ENCODE peak calls at places on chromosomes 12 and 14, in five cellular contexts. One of them, this sample, is unnamed.

GRCh38 chr12:47095446-47096236 is 15.9 kb upstream of the AMIGO2 start:
- DNase-seq in stimulated activated CD8-positive, alpha-beta memory T cell treated with anti-CD3 and anti-CD28 coated beads, Interleukin-2, amount 100 ng/mL, for 48 hours: no peak
- DNase-seq in NCI-H1694 treated with DMSO at 0.1 percent for 48 hours: no peak
- DNase-seq in tibial artery: no peak
- DNase-seq in non-pigmented ciliary epithelial cell: peak; percentile 90
- DNase-seq in this sample: peak; percentile 92

GRCh38 chr14:68576496-68577244 is 216.2 kb downstream of the ZFP36L1 start:
- DNase-seq in stimulated activated CD8-positive, alpha-beta memory T cell treated with anti-CD3 and anti-CD28 coated beads, Interleukin-2, amount 100 ng/mL, for 48 hours: no peak
- DNase-seq in NCI-H1694 treated with DMSO at 0.1 percent for 48 hours: no peak
- DNase-seq in tibial artery: no peak
- DNase-seq in non-pigmented ciliary epithelial cell: no peak
- DNase-seq in this sample: peak; percentile 94

GRCh38 chr12:59649203-59649602 is 53.4 kb downstream of the SLC16A7 start:
- DNase-seq in stimulated activated CD8-positive, alpha-beta memory T cell treated with anti-CD3 and anti-CD28 coated beads, Interleukin-2, amount 100 ng/mL, for 48 hours: no peak
- DNase-seq in NCI-H1694 treated with DMSO at 0.1 percent for 48 hours: no peak
- DNase-seq in tibial artery: no peak
- DNase-seq in non-pigmented ciliary epithelial cell: no peak
- DNase-seq in this sample: no peak

GRCh38 chr14:94313991-94314655 is 9.0 kb downstream of the SERPINA6 start:
- DNase-seq in stimulated activated CD8-positive, alpha-beta memory T cell treated with anti-CD3 and anti-CD28 coated beads, Interleukin-2, amount 100 ng/mL, for 48 hours: no peak
- DNase-seq in NCI-H1694 treated with DMSO at 0.1 percent for 48 hours: no peak
- DNase-seq in tibial artery: peak; percentile 82
- DNase-seq in non-pigmented ciliary epithelial cell: no peak
- DNase-seq in this sample: no peak

GRCh38 chr12:118611295-118611694 is 234.9 kb downstream of the SUDS3 start:
- DNase-seq in stimulated activated CD8-positive, alpha-beta memory T cell treated with anti-CD3 and anti-CD28 coated beads, Interleukin-2, amount 100 ng/mL, for 48 hours: no peak
- DNase-seq in NCI-H1694 treated with DMSO at 0.1 percent for 48 hours: no peak
- DNase-seq in tibial artery: no peak
- DNase-seq in non-pigmented ciliary epithelial cell: no peak
- DNase-seq in this sample: no peak

GRCh38 chr12:2018401-2018800 is 14.1 kb upstream of the DCP1B start:
- DNase-seq in stimulated activated CD8-positive, alpha-beta memory T cell treated with anti-CD3 and anti-CD28 coated beads, Interleukin-2, amount 100 ng/mL, for 48 hours: no peak
- DNase-seq in NCI-H1694 treated with DMSO at 0.1 percent for 48 hours: no peak
- DNase-seq in tibial artery: no peak
- DNase-seq in non-pigmented ciliary epithelial cell: no peak
- DNase-seq in this sample: no peak

GRCh38 chr12:1117371-1117770 is 126.3 kb downstream of the ERC1 start:
- DNase-seq in stimulated activated CD8-positive, alpha-beta memory T cell treated with anti-CD3 and anti-CD28 coated beads, Interleukin-2, amount 100 ng/mL, for 48 hours: no peak
- DNase-seq in NCI-H1694 treated with DMSO at 0.1 percent for 48 hours: no peak
- DNase-seq in tibial artery: no peak
- DNase-seq in non-pigmented ciliary epithelial cell: no peak
- DNase-seq in this sample: no peak

GRCh38 chr12:11855993-11856374 is 206.5 kb downstream of the ETV6 start:
- DNase-seq in stimulated activated CD8-positive, alpha-beta memory T cell treated with anti-CD3 and anti-CD28 coated beads, Interleukin-2, amount 100 ng/mL, for 48 hours: no peak
- DNase-seq in NCI-H1694 treated with DMSO at 0.1 percent for 48 hours: no peak
- DNase-seq in tibial artery: no peak
- DNase-seq in non-pigmented ciliary epithelial cell: no peak
- DNase-seq in this sample: no peak

GRCh38 chr14:68945585-68946289 is 33.4 kb downstream of the ACTN1 start:
- DNase-seq in stimulated activated CD8-positive, alpha-beta memory T cell treated with anti-CD3 and anti-CD28 coated beads, Interleukin-2, amount 100 ng/mL, for 48 hours: peak; percentile 20
- DNase-seq in NCI-H1694 treated with DMSO at 0.1 percent for 48 hours: no peak
- DNase-seq in tibial artery: no peak
- DNase-seq in non-pigmented ciliary epithelial cell: no peak
- DNase-seq in this sample: no peak